ENCODE peak calls at places on chromosomes 2 and 18, in eight cellular contexts. J, M, I, W, E, O, N and A are unnamed samples.

GRCh38 chr2:5734866-5735861 is 43.0 kb downstream of the SOX11 start:
- DNase-seq in O (no peak), E (no peak), M (no peak), N (no peak), J (no peak), I (no peak), W (no peak), A (no peak)

GRCh38 chr18:59540356-59540755 is 156.9 kb downstream of the CCBE1 start:
- DNase-seq in E (peak; percentile 26), W (no peak), I (no peak), O (no peak), M (no peak), N (no peak), J (no peak), A (no peak)

GRCh38 chr2:159148891-159149290 is 137.6 kb downstream of the WDSUB1 start:
- DNase-seq in M (no peak), N (no peak), I (no peak), J (no peak), O (no peak), W (no peak), E (no peak), A (no peak)

GRCh38 chr2:217650229-217650628 is 352.6 kb downstream of the TNS1 start:
- DNase-seq in E (no peak), I (no peak), J (peak; percentile 35), M (no peak), O (no peak), W (no peak), N (no peak), A (no peak)

GRCh38 chr2:232235716-232236115 is 142.8 kb upstream of the ALPP start:
- DNase-seq in E (no peak), I (no peak), M (no peak), O (no peak), N (no peak), W (no peak), J (no peak), A (peak; percentile 38)

GRCh38 chr2:232871835-232872736 is 2.0 kb downstream of the SNORC start:
- DNase-seq in I (no peak), N (peak; percentile 89), M (no peak), W (peak; percentile 94), J (no peak), O (no peak), E (no peak), A (no peak)

GRCh38 chr2:202122975-202123765 is 50.1 kb downstream of the KIAA2012 start:
- DNase-seq in M (no peak), O (no peak), N (no peak), E (no peak), W (no peak), J (no peak), I (no peak), A (no peak)

GRCh38 chr18:63099848-63100625 is 219.5 kb downstream of the BCL2 start:
- DNase-seq in E (no peak), O (no peak), W (no peak), N (no peak), I (no peak), M (no peak), J (no peak), A (no peak)

GRCh38 chr2:240252872-240253511 is 112.5 kb upstream of the OTOS start:
- DNase-seq in I (no peak), E (no peak), M (no peak), W (peak; percentile 36), J (no peak), N (no peak), O (no peak), A (no peak)
- TF ChIP-seq CTCF in I (no peak), E (no peak), M (no peak), W (no peak), J (no peak), N (no peak), O (no peak), A (no peak)

GRCh38 chr2:131389657-131390056 is 25.7 kb upstream of the RAB6D start:
- DNase-seq in O (no peak), J (no peak), I (no peak), W (no peak), N (no peak), M (no peak), E (no peak), A (no peak)

GRCh38 chr2:131394147-131394931 is 30.4 kb upstream of the RAB6D start:
- DNase-seq in W (no peak), E (no peak), J (peak; percentile 74), N (peak; percentile 14), O (peak; percentile 59), M (no peak), I (no peak), A (peak; percentile 27)
- TF ChIP-seq CTCF in W (no peak), E (no peak), J (peak; percentile 43), N (peak; percentile 66), O (no peak), M (no peak), I (no peak), A (no peak)

GRCh38 chr2:44715671-44716077 is 225.8 kb upstream of the SIX3 start:
- DNase-seq in W (no peak), I (peak; percentile 12), J (peak; percentile 50), E (peak; percentile 53), N (peak; percentile 24), M (no peak), O (no peak), A (no peak)
- TF ChIP-seq CTCF in W (peak; percentile 76), I (peak; percentile 8), J (peak; percentile 80), E (peak; percentile 52), N (peak; percentile 57), M (no peak), O (peak; percentile 20), A (no peak)

DNA sequence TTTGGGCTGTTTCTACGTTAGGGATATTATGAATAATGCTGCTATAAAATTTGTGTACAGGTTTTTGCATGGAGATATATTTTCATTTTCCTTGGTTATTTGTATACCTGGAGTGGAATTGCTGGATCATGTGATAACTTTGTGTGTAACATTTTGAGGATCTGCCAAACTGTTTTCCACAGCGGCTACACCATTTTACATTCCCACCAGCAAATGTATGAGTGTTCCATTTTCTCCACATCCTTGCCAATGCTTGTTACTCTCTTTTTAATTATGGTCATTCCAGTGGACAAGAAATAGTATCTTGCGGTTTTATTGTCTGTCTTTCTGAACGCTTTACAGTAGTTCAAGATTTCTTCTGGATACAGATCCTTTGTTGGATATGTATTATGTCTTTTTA is 13.6 kb downstream of the GORASP2 start:
- DNase-seq in O (no peak), J (no peak), I (no peak), N (no peak), E (no peak), W (no peak), M (no peak), A (no peak)
- TF ChIP-seq CTCF in O (no peak), J (no peak), I (no peak), N (no peak), E (no peak), W (no peak), M (no peak), A (no peak)